ENCODE peak calls at places on chromosomes 16 and 17, in five cellular contexts. R, A, S, X and N are unnamed samples. For H3K4me1, the result is how much of the 10 kb centered on the place peaks cover.

GRCh38 chr16:11004957-11005610 is 60.7 kb downstream of the CLEC16A start:
- DNase-seq in X (no peak), S (no peak), A (no peak), R (no peak), N (no peak)

GRCh38 chr16:20857281-20857680 is 42.9 kb downstream of the DCUN1D3 start:
- DNase-seq in S (no peak), A (no peak), X (no peak), R (no peak), N (no peak)

GRCh38 chr17:6509295-6509771 is 47.0 kb downstream of the PITPNM3 start:
- DNase-seq in X (no peak), A (peak), R (no peak), S (no peak), N (no peak)

GRCh38 chr17:230371-230770 is 48.9 kb upstream of the DOC2B start:
- DNase-seq in X (no peak), S (no peak), A (peak), R (no peak), N (no peak)

GRCh38 chr17:27793168-27793905 is 7.0 kb downstream of the NOS2 start:
- DNase-seq in R (no peak), X (no peak), A (no peak), S (peak), N (no peak)

GRCh38 chr17:81701288-81702071 is 1.7 kb upstream of the MRPL12 start:
- DNase-seq in X (no peak), S (no peak), A (no peak), R (no peak), N (no peak)

GRCh38 chr17:43543771-43544575 is 2.2 kb downstream of the ETV4 start:
- DNase-seq in X (no peak), A (no peak), R (no peak), S (no peak), N (no peak)

GRCh38 chr17:5527647-5528250 is 41.4 kb downstream of the MIS12 start:
- DNase-seq in S (no peak), X (no peak), A (peak), R (no peak), N (no peak)

GRCh38 chr16:88428616-88429386 is 24.3 kb upstream of the ZFPM1 start:
- DNase-seq in S (no peak), A (no peak), X (no peak), R (no peak), N (no peak)

GRCh38 chr17:3573246-3574100 is 15.9 kb upstream of the TRPV3 start:
- DNase-seq in S (no peak), R (no peak), A (no peak), X (no peak), N (no peak)
- H3K4me1 ChIP-seq in S (under half), R (under half), A (under half), X (under half), N (under half)

DNA sequence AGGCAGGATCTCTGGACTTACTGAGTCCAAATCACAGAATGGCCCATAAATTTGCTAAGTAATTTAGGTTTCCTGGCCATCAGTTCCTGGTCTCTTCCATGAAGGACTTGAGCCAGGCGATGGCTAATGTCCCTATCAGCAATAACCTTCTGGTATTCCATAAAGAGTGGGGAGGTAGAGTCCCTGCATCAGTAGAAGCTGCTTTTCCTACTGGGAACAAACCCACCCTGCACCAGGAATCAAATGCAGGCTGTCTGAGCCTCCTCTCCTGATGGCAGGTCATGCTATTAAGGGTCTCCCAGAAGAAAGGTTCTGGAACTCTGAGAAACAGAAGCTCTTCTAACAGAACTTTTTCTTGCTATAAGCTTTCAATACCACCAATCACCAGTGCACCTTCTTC is 1.5 kb upstream of the HPR start:
- DNase-seq in S (no peak), X (no peak), R (no peak), A (no peak), N (no peak)
- H3K27ac ChIP-seq in S (no peak), X (no peak), R (no peak), A (no peak), N (no peak)

GRCh38 chr17:59361386-59361785 is 29.9 kb downstream of the YPEL2 start:
- DNase-seq in S (no peak), A (no peak), X (no peak), R (no peak), N (no peak)
- H3K4me3 ChIP-seq in S (no peak), A (no peak), X (no peak), R (no peak), N (peak)

GRCh38 chr17:16465861-16466338 is 26.1 kb downstream of the LRRC75A start:
- DNase-seq in A (no peak), S (peak), X (no peak), R (peak), N (no peak)

GRCh38 chr17:16463341-16464000 is 28.5 kb downstream of the LRRC75A start:
- DNase-seq in S (peak), R (peak), A (no peak), X (peak), N (no peak)

GRCh38 chr17:16464001-16464640 is 27.9 kb downstream of the LRRC75A start:
- DNase-seq in A (no peak), X (no peak), S (no peak), R (no peak), N (no peak)

GRCh38 chr17:16466407-16466806 is 25.6 kb downstream of the LRRC75A start:
- DNase-seq in S (no peak), X (no peak), A (no peak), R (no peak), N (no peak)

DNA sequence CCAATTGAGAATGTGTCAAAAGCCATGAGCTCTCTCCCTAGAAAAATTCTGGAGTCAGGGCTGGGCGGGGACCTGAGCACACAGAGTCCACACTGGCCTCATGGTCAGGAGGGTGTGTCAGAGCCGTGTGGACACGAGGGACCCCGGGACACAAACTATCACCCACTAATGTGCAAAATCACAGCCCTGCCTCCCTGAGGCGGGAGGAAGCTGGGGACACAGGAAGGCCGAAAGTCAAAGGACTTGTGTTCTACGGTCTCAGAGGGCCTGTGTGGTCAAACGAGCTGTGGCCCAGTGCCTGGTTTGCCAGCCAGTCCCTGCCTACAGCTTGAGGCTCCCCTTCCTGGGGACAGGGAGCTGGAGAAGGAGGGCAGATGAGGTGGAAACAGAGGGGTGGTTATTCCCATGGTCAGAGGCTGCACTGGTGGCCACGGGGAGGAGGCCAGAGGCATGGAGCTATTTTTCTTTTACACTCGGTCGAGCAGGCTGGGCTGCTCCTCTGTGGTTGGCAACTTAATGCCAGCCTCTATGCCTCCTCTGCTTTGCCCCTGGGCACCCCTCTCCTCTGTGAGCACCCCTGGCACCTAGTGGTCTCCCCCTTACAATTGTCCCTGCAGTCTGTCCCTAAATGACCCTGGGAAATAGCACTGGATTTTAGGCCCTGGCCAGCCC is 27.2 kb downstream of the LRRC75A start:
- DNase-seq in A (no peak), X (no peak), R (no peak), S (no peak), N (no peak)
- H3K4me1 ChIP-seq in A (under half), X (under half), R (half or more), S (under half), N (under half)

GRCh38 chr17:67362173-67362572 is 4.2 kb downstream of the PSMD12 start:
- DNase-seq in X (no peak), S (no peak), R (no peak), A (no peak), N (no peak)

GRCh38 chr17:67366193-67367157 is at the start of gene PSMD12:
- DNase-seq in X (peak), S (peak), A (peak), R (peak), N (peak)

GRCh38 chr17:67364847-67365761 is 1.3 kb downstream of the PSMD12 start:
- DNase-seq in X (no peak), A (no peak), R (no peak), S (no peak), N (no peak)

GRCh38 chr17:67360880-67361279 is 5.5 kb downstream of the PSMD12 start:
- DNase-seq in S (no peak), X (no peak), R (no peak), A (no peak), N (no peak)

GRCh38 chr17:67365762-67366192 is 600 bp downstream of the PSMD12 start:
- DNase-seq in X (no peak), S (no peak), R (no peak), A (no peak), N (no peak)
- H3K27ac ChIP-seq in X (peak), S (peak), R (peak), A (peak), N (peak)

GRCh38 chr17:72782985-72783701 is 309.3 kb downstream of the SLC39A11 start:
- DNase-seq in X (no peak), S (no peak), A (no peak), R (no peak), N (no peak)

GRCh38 chr17:72775914-72776313 is 316.6 kb downstream of the SLC39A11 start:
- DNase-seq in X (no peak), S (no peak), A (no peak), R (no peak), N (no peak)

GRCh38 chr17:72775237-72775636 is 317.3 kb downstream of the SLC39A11 start:
- DNase-seq in S (no peak), X (no peak), A (no peak), R (no peak), N (no peak)

GRCh38 chr17:72774251-72774650 is 318.2 kb downstream of the SLC39A11 start:
- DNase-seq in S (no peak), X (no peak), R (no peak), A (no peak), N (no peak)

GRCh38 chr17:72778161-72779151 is 314.0 kb downstream of the SLC39A11 start:
- DNase-seq in S (no peak), X (no peak), R (no peak), A (no peak), N (no peak)
- H3K4me3 ChIP-seq in S (no peak), X (no peak), R (no peak), A (no peak), N (no peak)